ENCODE peak calls at places on chromosome X, in four cellular contexts. J, A, Q and H are unnamed samples.

GRCh38 chrX:1248381-1249061 is 20.1 kb upstream of the CSF2RA start:
- DNase-seq in J (no peak), A (no peak), Q (no peak), H (no peak)

GRCh38 chrX:45517090-45517973 is 316.7 kb upstream of the DIPK2B start:
- DNase-seq in J (peak; percentile 23), A (no peak), Q (no peak), H (no peak)

GRCh38 chrX:9465380-9466114 is 689 bp downstream of the TBL1X start:
- DNase-seq in J (peak; percentile 23), A (peak; percentile 37), Q (no peak), H (no peak)

GRCh38 chrX:135893294-135893817 is at the start of the genes CT45A10 and SAGE1:
- DNase-seq in J (no peak), A (no peak), Q (no peak), H (no peak)

GRCh38 chrX:154458116-154458953 is at the start of gene PLXNA3:
- DNase-seq in J (peak; percentile 77), A (peak; percentile 62), Q (peak; percentile 29), H (peak; percentile 47)

GRCh38 chrX:73842541-73843234 is 279.7 kb downstream of the CHIC1 start:
- DNase-seq in J (no peak), A (no peak), Q (no peak), H (no peak)

GRCh38 chrX:12672362-12673106 is 118.7 kb upstream of the PRPS2 start:
- DNase-seq in J (peak; percentile 7), A (no peak), Q (no peak), H (no peak)

GRCh38 chrX:129719268-129719667 is 19.5 kb upstream of the XPNPEP2 start:
- DNase-seq in J (no peak), A (no peak), Q (no peak), H (no peak)